ENCODE peak calls at places on chromosomes 6 and 20, in seven cellular contexts. One of them, this sample, is unnamed.

GRCh38 chr6:16721977-16722376 is 39.3 kb downstream of the ATXN1 start:
- DNase-seq in left ventricle myocardium inferior: no peak
- DNase-seq in OCI-LY7: no peak
- DNase-seq in spleen: no peak
- DNase-seq in A549: no peak
- DNase-seq in heart right ventricle: no peak
- DNase-seq in cardiac muscle cell: peak
- DNase-seq in this sample: no peak

GRCh38 chr6:18262812-18263560 is 1.3 kb downstream of the DEK start:
- DNase-seq in cardiac muscle cell: peak
- DNase-seq in left ventricle myocardium inferior: no peak
- DNase-seq in A549: no peak
- DNase-seq in spleen: no peak
- DNase-seq in heart right ventricle: no peak
- DNase-seq in OCI-LY7: peak
- DNase-seq in this sample: no peak

GRCh38 chr6:15431762-15432495 is 186.1 kb downstream of the JARID2 start:
- DNase-seq in A549: no peak
- DNase-seq in heart right ventricle: no peak
- DNase-seq in OCI-LY7: no peak
- DNase-seq in spleen: no peak
- DNase-seq in cardiac muscle cell: peak
- DNase-seq in left ventricle myocardium inferior: no peak
- DNase-seq in this sample: no peak

GRCh38 chr6:113276631-113277030 is 580.5 kb upstream of the MARCKS start:
- DNase-seq in OCI-LY7: no peak
- DNase-seq in heart right ventricle: no peak
- DNase-seq in spleen: no peak
- DNase-seq in left ventricle myocardium inferior: no peak
- DNase-seq in A549: no peak
- DNase-seq in cardiac muscle cell: peak
- DNase-seq in this sample: no peak

GRCh38 chr6:51077967-51078518 is 259.4 kb downstream of the TFAP2B start:
- DNase-seq in heart right ventricle: no peak
- DNase-seq in left ventricle myocardium inferior: no peak
- DNase-seq in A549: no peak
- DNase-seq in OCI-LY7: no peak
- DNase-seq in spleen: no peak
- DNase-seq in cardiac muscle cell: no peak
- DNase-seq in this sample: no peak

GRCh38 chr20:49637238-49637637 is 69.3 kb upstream of the PTGIS start:
- DNase-seq in A549: no peak
- DNase-seq in cardiac muscle cell: no peak
- DNase-seq in spleen: no peak
- DNase-seq in OCI-LY7: no peak
- DNase-seq in left ventricle myocardium inferior: no peak
- DNase-seq in heart right ventricle: no peak
- DNase-seq in this sample: no peak

GRCh38 chr6:31401403-31401802 is 2.0 kb upstream of the MICA start:
- DNase-seq in cardiac muscle cell: peak
- DNase-seq in left ventricle myocardium inferior: no peak
- DNase-seq in heart right ventricle: no peak
- DNase-seq in OCI-LY7: no peak
- DNase-seq in A549: no peak
- DNase-seq in spleen: no peak
- DNase-seq in this sample: no peak

GRCh38 chr20:58975353-58975752 is 5.7 kb upstream of the NELFCD start:
- DNase-seq in spleen: no peak
- DNase-seq in A549: no peak
- DNase-seq in OCI-LY7: no peak
- DNase-seq in heart right ventricle: no peak
- DNase-seq in cardiac muscle cell: no peak
- DNase-seq in left ventricle myocardium inferior: no peak
- DNase-seq in this sample: no peak

GRCh38 chr6:30647039-30647801 is at the start of gene C6orf136:
- DNase-seq in heart right ventricle: peak
- DNase-seq in cardiac muscle cell: peak
- DNase-seq in OCI-LY7: peak
- DNase-seq in A549: peak
- DNase-seq in spleen: peak
- DNase-seq in left ventricle myocardium inferior: peak
- DNase-seq in this sample: peak

DNA sequence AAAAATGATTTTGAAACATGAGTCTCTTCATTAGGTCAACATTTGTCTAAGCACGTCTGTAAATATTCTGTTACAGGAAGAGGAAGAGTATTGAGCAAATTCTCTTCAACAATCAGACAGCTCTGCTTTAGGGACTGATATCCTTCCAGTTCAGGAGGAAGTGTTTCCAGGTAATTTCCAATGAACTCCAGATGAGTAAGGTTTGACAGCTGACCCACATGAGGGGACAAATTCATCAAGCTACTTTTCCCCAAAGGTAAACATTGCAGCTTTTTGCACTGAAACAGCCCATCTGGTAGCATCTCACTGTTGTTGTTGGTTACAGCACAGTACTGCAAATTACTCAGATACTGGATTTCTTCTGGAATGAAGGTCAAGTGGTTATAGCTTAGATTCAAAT is 18.1 kb downstream of the ENPP1 start:
- DNase-seq in A549: no peak
- DNase-seq in left ventricle myocardium inferior: no peak
- DNase-seq in spleen: no peak
- DNase-seq in cardiac muscle cell: no peak
- DNase-seq in heart right ventricle: no peak
- DNase-seq in OCI-LY7: no peak
- DNase-seq in this sample: no peak
- H3K27ac ChIP-seq in A549: no peak
- H3K27ac ChIP-seq in left ventricle myocardium inferior: no peak
- H3K27ac ChIP-seq in spleen: no peak
- H3K27ac ChIP-seq in cardiac muscle cell: no peak
- H3K27ac ChIP-seq in heart right ventricle: no peak
- H3K27ac ChIP-seq in OCI-LY7: no peak
- H3K27ac ChIP-seq in this sample: no peak

GRCh38 chr20:45850238-45850637 is 7.0 kb downstream of the ACOT8 start:
- DNase-seq in cardiac muscle cell: no peak
- DNase-seq in heart right ventricle: no peak
- DNase-seq in OCI-LY7: no peak
- DNase-seq in A549: no peak
- DNase-seq in spleen: no peak
- DNase-seq in left ventricle myocardium inferior: no peak
- DNase-seq in this sample: no peak
- H3K4me3 ChIP-seq in cardiac muscle cell: no peak
- H3K4me3 ChIP-seq in heart right ventricle: no peak
- H3K4me3 ChIP-seq in OCI-LY7: no peak
- H3K4me3 ChIP-seq in A549: no peak
- H3K4me3 ChIP-seq in spleen: no peak
- H3K4me3 ChIP-seq in left ventricle myocardium inferior: no peak
- H3K4me3 ChIP-seq in this sample: no peak

DNA sequence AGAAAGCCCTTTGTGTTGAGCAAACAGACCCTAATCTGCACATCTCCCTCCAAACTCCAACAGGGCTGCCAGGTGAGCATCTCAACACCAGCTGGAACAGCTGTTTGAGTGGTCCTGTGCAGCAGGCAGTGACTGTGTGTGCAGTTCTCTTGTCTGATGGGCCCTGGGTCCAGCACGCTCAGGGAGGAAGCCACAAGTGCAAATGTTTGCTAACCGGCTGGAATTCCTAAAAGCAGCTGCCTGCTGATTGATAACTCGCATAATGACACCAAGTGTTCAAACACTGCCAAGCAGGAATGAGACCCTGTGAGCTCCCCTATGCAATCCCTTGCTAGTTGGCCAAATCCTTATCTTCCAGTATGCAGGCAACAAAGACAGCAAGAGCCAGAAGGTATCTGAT is 650.6 kb downstream of the CBLN4 start:
- DNase-seq in OCI-LY7: no peak
- DNase-seq in spleen: no peak
- DNase-seq in cardiac muscle cell: no peak
- DNase-seq in heart right ventricle: no peak
- DNase-seq in left ventricle myocardium inferior: no peak
- DNase-seq in A549: no peak
- DNase-seq in this sample: no peak
- TF ChIP-seq CTCF in OCI-LY7: no peak
- TF ChIP-seq CTCF in spleen: no peak
- TF ChIP-seq CTCF in cardiac muscle cell: no peak
- TF ChIP-seq CTCF in heart right ventricle: no peak
- TF ChIP-seq CTCF in left ventricle myocardium inferior: no peak
- TF ChIP-seq CTCF in A549: no peak
- TF ChIP-seq CTCF in this sample: no peak

DNA sequence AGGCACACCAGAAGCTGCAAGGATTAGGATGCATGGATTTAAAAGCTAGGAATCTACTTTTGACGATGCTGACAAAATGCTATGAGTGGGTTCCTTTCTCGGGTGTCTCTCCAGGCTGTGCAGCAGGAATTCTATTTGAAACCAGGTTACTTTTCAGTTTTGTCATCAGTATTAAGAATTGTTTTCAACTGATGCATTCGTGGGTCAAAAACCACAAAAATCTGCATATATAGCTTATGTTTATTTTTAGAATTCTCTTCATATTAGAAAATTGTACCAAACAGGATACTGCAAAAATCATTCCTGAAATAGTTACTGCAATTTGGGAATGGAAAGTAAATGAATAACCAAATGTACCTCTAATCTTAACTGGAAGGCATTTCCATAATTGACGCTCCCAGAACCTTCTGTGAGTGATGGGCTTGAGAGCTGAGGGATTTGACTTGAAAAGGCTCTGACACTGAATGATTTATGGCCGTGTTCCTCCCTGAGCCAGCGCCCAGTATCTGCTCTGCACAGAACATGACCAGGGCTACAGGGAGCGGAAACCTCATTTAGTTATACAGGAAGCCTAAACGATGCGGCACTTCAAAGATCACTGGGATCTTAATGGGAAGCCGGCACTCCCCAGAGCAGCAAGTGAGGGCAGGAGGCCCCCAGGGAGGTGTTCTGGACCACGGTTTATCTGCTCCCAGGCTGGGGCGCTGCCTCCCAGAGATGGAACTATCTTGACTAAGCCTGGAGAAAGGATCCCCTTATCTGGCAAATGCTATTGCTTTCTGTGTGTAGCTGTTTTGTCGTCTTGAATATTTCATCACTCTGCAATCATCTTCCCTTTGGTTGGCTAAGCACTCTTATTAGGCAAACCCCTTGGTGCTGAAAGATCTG is 445.9 kb downstream of the QKI start:
- DNase-seq in OCI-LY7: no peak
- DNase-seq in cardiac muscle cell: peak
- DNase-seq in heart right ventricle: peak
- DNase-seq in A549: no peak
- DNase-seq in left ventricle myocardium inferior: peak
- DNase-seq in spleen: no peak
- DNase-seq in this sample: no peak
- H3K27ac ChIP-seq in OCI-LY7: no peak
- H3K27ac ChIP-seq in cardiac muscle cell: no peak
- H3K27ac ChIP-seq in heart right ventricle: no peak
- H3K27ac ChIP-seq in A549: no peak
- H3K27ac ChIP-seq in left ventricle myocardium inferior: no peak
- H3K27ac ChIP-seq in spleen: no peak
- H3K27ac ChIP-seq in this sample: no peak

GRCh38 chr6:139011980-139012379 is 16.6 kb upstream of the ABRACL start:
- DNase-seq in cardiac muscle cell: no peak
- DNase-seq in spleen: no peak
- DNase-seq in OCI-LY7: no peak
- DNase-seq in heart right ventricle: no peak
- DNase-seq in A549: no peak
- DNase-seq in left ventricle myocardium inferior: no peak
- DNase-seq in this sample: no peak
- H3K4me3 ChIP-seq in cardiac muscle cell: no peak
- H3K4me3 ChIP-seq in spleen: no peak
- H3K4me3 ChIP-seq in OCI-LY7: no peak
- H3K4me3 ChIP-seq in heart right ventricle: no peak
- H3K4me3 ChIP-seq in A549: no peak
- H3K4me3 ChIP-seq in left ventricle myocardium inferior: no peak
- H3K4me3 ChIP-seq in this sample: no peak

DNA sequence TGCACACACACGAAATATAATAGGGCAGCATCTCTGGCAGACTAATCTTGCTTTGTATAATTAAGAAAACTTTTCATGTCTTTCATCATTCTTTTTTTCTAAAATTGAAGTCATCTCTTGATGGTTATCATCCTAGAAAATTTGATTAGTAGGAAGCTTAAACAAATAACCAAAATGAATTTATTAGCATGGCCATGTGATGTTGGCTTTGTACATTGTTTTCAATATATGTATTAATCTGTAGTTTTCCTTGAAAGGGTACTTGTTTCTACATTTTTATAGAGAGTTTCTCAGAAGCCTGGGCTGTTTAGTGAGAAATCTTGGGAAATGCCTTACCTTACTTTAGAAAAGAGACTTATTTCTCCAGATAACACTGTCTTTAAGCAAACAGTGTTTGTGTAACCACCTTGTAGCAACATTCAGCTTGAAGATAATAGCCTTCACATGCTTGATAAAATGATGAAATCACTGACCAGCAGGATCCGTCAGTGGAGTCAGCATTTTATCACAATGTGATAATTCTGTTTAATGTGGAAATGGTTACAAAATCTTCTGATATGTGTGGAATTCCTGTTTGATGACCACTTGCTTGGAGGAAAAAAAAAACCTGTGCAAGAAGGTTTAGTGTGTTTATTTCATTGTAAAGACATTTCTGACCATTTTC is 147.8 kb downstream of the MACROD2 start:
- DNase-seq in spleen: no peak
- DNase-seq in heart right ventricle: no peak
- DNase-seq in cardiac muscle cell: peak
- DNase-seq in OCI-LY7: no peak
- DNase-seq in left ventricle myocardium inferior: no peak
- DNase-seq in A549: no peak
- DNase-seq in this sample: no peak
- TF ChIP-seq CTCF in spleen: no peak
- TF ChIP-seq CTCF in heart right ventricle: no peak
- TF ChIP-seq CTCF in cardiac muscle cell: no peak
- TF ChIP-seq CTCF in OCI-LY7: no peak
- TF ChIP-seq CTCF in left ventricle myocardium inferior: no peak
- TF ChIP-seq CTCF in A549: no peak
- TF ChIP-seq CTCF in this sample: no peak

DNA sequence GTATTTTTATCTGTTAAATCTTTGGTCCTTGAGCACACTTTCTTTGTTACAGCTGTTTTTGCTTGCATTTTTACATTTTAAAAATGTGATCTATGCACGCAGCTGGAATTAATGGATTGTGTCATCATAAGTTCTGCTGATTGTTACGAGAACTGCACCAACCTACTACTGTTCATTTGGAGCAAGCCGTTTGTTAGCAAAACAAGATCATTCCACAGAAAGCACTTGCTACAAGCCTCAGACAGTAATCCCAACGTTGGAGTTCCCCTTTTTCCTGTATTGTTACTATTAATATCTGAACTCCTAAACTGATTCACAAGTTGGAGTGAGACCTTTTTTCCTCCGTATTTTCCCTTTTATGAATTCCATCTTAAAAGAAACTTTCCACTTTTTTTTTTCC is 3.5 kb downstream of the TENT5A start:
- DNase-seq in A549: no peak
- DNase-seq in left ventricle myocardium inferior: no peak
- DNase-seq in cardiac muscle cell: no peak
- DNase-seq in spleen: no peak
- DNase-seq in OCI-LY7: no peak
- DNase-seq in heart right ventricle: no peak
- DNase-seq in this sample: no peak
- H3K27ac ChIP-seq in A549: no peak
- H3K27ac ChIP-seq in left ventricle myocardium inferior: peak
- H3K27ac ChIP-seq in cardiac muscle cell: no peak
- H3K27ac ChIP-seq in spleen: no peak
- H3K27ac ChIP-seq in OCI-LY7: no peak
- H3K27ac ChIP-seq in heart right ventricle: peak
- H3K27ac ChIP-seq in this sample: no peak